ENCODE peak calls at places on chromosomes 11 and 22, in four cellular contexts. V is NCI-H460, P is EL, L is upper lobe of right lung. A is an unnamed sample.

GRCh38 chr22:27859336-27859735 is 57.8 kb upstream of the MN1 start:
- DNase-seq in V (no peak), P (peak; percentile 34), L (no peak), A (no peak)

GRCh38 chr11:27423125-27423524 is 49.5 kb downstream of the LGR4 start:
- DNase-seq in V (peak; percentile 75), P (peak; percentile 78), L (no peak), A (no peak)

GRCh38 chr11:108551653-108552462 is 41.7 kb downstream of the EXPH5 start:
- DNase-seq in V (no peak), P (no peak), L (no peak), A (no peak)

GRCh38 chr22:43507235-43507634 is 95.4 kb downstream of the MPPED1 start:
- DNase-seq in V (no peak), P (no peak), L (no peak), A (peak; percentile 47)

GRCh38 chr22:20430641-20431519 is 6.7 kb downstream of the SCARF2 start:
- DNase-seq in V (peak; percentile 44), P (no peak), L (peak; percentile 80), A (peak; percentile 90)

GRCh38 chr11:15773024-15773423 is 583.3 kb downstream of the SOX6 start:
- DNase-seq in V (no peak), P (no peak), L (no peak), A (no peak)

GRCh38 chr11:88814076-88814475 is 251.7 kb downstream of the GRM5 start:
- DNase-seq in V (no peak), P (no peak), L (no peak), A (no peak)

GRCh38 chr22:47146941-47147340 is 384.5 kb downstream of the TBC1D22A start:
- DNase-seq in V (no peak), P (no peak), L (no peak), A (no peak)

GRCh38 chr11:7667460-7667859 is 5.8 kb downstream of the CYB5R2 start:
- DNase-seq in V (no peak), P (no peak), L (no peak), A (no peak)

GRCh38 chr22:17472886-17473285 is 90.4 kb upstream of the SLC25A18 start:
- DNase-seq in V (no peak), P (no peak), L (no peak), A (no peak)

GRCh38 chr11:95925011-95925410 is 1.1 kb upstream of the MTMR2 start:
- DNase-seq in V (peak; percentile 40), P (peak; percentile 59), L (no peak), A (no peak)

GRCh38 chr22:49617866-49618688 is 209.6 kb downstream of the BRD1 start:
- DNase-seq in V (no peak), P (no peak), L (peak; percentile 52), A (peak; percentile 79)

GRCh38 chr11:60931897-60932296 is 7.6 kb downstream of the TMEM132A start:
- DNase-seq in V (no peak), P (no peak), L (peak; percentile 60), A (no peak)

GRCh38 chr11:129248618-129249017 is 56.5 kb upstream of the ARHGAP32 start:
- DNase-seq in V (no peak), P (peak; percentile 73), L (no peak), A (no peak)

GRCh38 chr11:45083544-45084087 is 62.8 kb upstream of the PRDM11 start:
- DNase-seq in V (no peak), P (no peak), L (no peak), A (no peak)

GRCh38 chr22:24588756-24589481 is 4.0 kb downstream of the LRRC75B start:
- DNase-seq in V (no peak), P (no peak), L (no peak), A (peak; percentile 53)

GRCh38 chr22:46731246-46732040 is 6.6 kb downstream of the CERK start:
- DNase-seq in V (no peak), P (peak; percentile 28), L (no peak), A (no peak)

GRCh38 chr11:130634981-130635473 is 186.6 kb downstream of the ADAMTS15 start:
- DNase-seq in V (no peak), P (peak; percentile 75), L (no peak), A (no peak)

GRCh38 chr11:118216621-118217526 is 7.9 kb downstream of the JAML start:
- DNase-seq in V (no peak), P (no peak), L (no peak), A (no peak)

GRCh38 chr11:48141475-48142100 is 75.0 kb upstream of the OR4B1 start:
- DNase-seq in V (no peak), P (peak; percentile 8), L (no peak), A (no peak)

GRCh38 chr22:46052801-46053562 is 76.0 kb upstream of the WNT7B start:
- DNase-seq in V (no peak), P (peak; percentile 55), L (peak; percentile 81), A (peak; percentile 79)

GRCh38 chr11:78127408-78127807 is 12.0 kb downstream of the ALG8 start:
- DNase-seq in V (no peak), P (no peak), L (no peak), A (no peak)

GRCh38 chr22:43542681-43543521 is 131.1 kb downstream of the MPPED1 start:
- DNase-seq in V (no peak), P (no peak), L (no peak), A (no peak)

GRCh38 chr11:58466293-58466692 is 24.3 kb upstream of the OR5B12 start:
- DNase-seq in V (no peak), P (peak; percentile 14), L (no peak), A (no peak)

GRCh38 chr22:28950567-28951411 is 67.4 kb downstream of the ZNRF3 start:
- DNase-seq in V (no peak), P (no peak), L (no peak), A (no peak)

GRCh38 chr22:41856484-41856883 is 23.6 kb downstream of the SREBF2 start:
- DNase-seq in V (no peak), P (no peak), L (no peak), A (no peak)

A was measured in chondrocyte.